ENCODE peak calls at places on chromosomes 3 and 15, in ten cellular contexts. J is HCT116; X is C1 segment of cervical spinal cord; U is effector CD4-positive, alpha-beta T cell; P is prostate gland; W is GM20000; C is stimulated activated CD4-positive, alpha-beta T cell treated with anti-CD3 and anti-CD28 coated beads, Interleukin-15, amount 100 ng/mL, for 1 hour; V is T-helper 17 cell; S is NB4; H is stimulated activated CD8-positive, alpha-beta memory T cell treated with anti-CD3 and anti-CD28 coated beads, Interleukin-12 subunit alpha, Interleukin-12 subunit beta, amount 100 ng/mL, for 4 hours. D is an unnamed sample.

GRCh38 chr15:41794081-41794480 is 19.8 kb downstream of the MAPKBP1 start:
- DNase-seq in X (no peak), V (no peak), J (no peak), H (no peak), U (no peak), P (no peak), W (no peak), S (no peak), C (no peak), D (no peak)

GRCh38 chr3:135083179-135083578 is 288.1 kb downstream of the EPHB1 start:
- DNase-seq in J (no peak), H (no peak), X (no peak), P (no peak), V (no peak), U (no peak), S (no peak), W (no peak), C (no peak), D (no peak)

GRCh38 chr15:75776075-75776443 is 63.4 kb upstream of the CSPG4 start:
- DNase-seq in X (no peak), P (no peak), W (no peak), J (peak), C (no peak), U (no peak), H (no peak), S (peak), V (no peak), D (no peak)

GRCh38 chr3:78978037-78978436 is 789.8 kb downstream of the ROBO1 start:
- DNase-seq in U (no peak), P (no peak), V (no peak), S (peak), X (no peak), H (no peak), C (no peak), J (no peak), W (no peak), D (no peak)

GRCh38 chr3:182115328-182116045 is 403.8 kb downstream of the SOX2 start:
- DNase-seq in J (no peak), V (no peak), C (no peak), U (no peak), X (no peak), W (no peak), S (no peak), H (no peak), P (no peak), D (no peak)

GRCh38 chr15:64092075-64092820 is 1.4 kb downstream of the CIAO2A start:
- DNase-seq in X (no peak), C (no peak), P (no peak), H (no peak), V (no peak), J (no peak), U (no peak), S (peak), W (peak), D (no peak)

GRCh38 chr3:182303169-182303568 is 490.1 kb upstream of the ATP11B start:
- DNase-seq in V (no peak), H (no peak), X (no peak), U (no peak), J (no peak), C (no peak), P (no peak), W (no peak), S (no peak), D (no peak)

GRCh38 chr15:29107971-29108645 is 161.5 kb downstream of the NSMCE3 start:
- DNase-seq in V (no peak), C (no peak), X (no peak), S (no peak), P (no peak), W (no peak), J (no peak), H (no peak), U (no peak), D (peak)

GRCh38 chr15:67096536-67097294 is 31.3 kb downstream of the SMAD3 start:
- DNase-seq in S (peak), V (no peak), X (no peak), J (no peak), C (no peak), U (no peak), H (no peak), W (no peak), P (no peak), D (no peak)

GRCh38 chr3:17342126-17342525 is 400.3 kb downstream of the TBC1D5 start:
- DNase-seq in V (no peak), S (peak), P (no peak), J (no peak), U (no peak), W (no peak), C (no peak), H (no peak), X (no peak), D (no peak)

GRCh38 chr3:124565013-124565412 is 165.2 kb upstream of the UMPS start:
- DNase-seq in S (peak), J (peak), U (peak), V (peak), P (peak), W (peak), C (no peak), X (peak), H (no peak), D (peak)

GRCh38 chr3:120741837-120742197 is 499 bp downstream of the RABL3 start:
- DNase-seq in X (no peak), C (no peak), H (no peak), V (no peak), J (peak), U (no peak), W (no peak), S (no peak), P (peak), D (no peak)

GRCh38 chr3:98746882-98747281 is 16.3 kb upstream of the ST3GAL6 start:
- DNase-seq in X (no peak), P (no peak), C (no peak), J (no peak), S (no peak), U (no peak), H (no peak), W (no peak), V (no peak), D (no peak)

GRCh38 chr3:135966349-135966695 is 794 bp downstream of the PPP2R3A start:
- DNase-seq in C (no peak), X (no peak), V (no peak), W (no peak), P (no peak), H (no peak), S (no peak), J (no peak), U (no peak), D (peak)

GRCh38 chr3:45186871-45187270 is 39.2 kb downstream of the TMEM158 start:
- DNase-seq in H (no peak), P (no peak), X (no peak), J (no peak), V (no peak), U (no peak), W (no peak), C (no peak), S (no peak), D (no peak)

GRCh38 chr3:127209155-127209839 is 16.4 kb downstream of the PRR23E start:
- DNase-seq in P (no peak), W (no peak), U (no peak), H (no peak), S (no peak), X (no peak), J (no peak), C (no peak), V (no peak), D (no peak)

GRCh38 chr3:136044980-136045745 is 79.6 kb downstream of the PPP2R3A start:
- DNase-seq in X (no peak), H (no peak), C (no peak), J (no peak), U (no peak), W (no peak), S (no peak), P (no peak), V (no peak), D (no peak)

GRCh38 chr3:25910997-25911396 is 121.1 kb downstream of the OXSM start:
- DNase-seq in P (no peak), H (no peak), J (peak), X (no peak), C (peak), V (peak), S (peak), U (peak), W (peak), D (peak)

GRCh38 chr15:21260966-21261395 is 179.3 kb downstream of the POTEB3 start:
- DNase-seq in V (no peak), P (no peak), S (no peak), W (no peak), X (no peak), C (no peak), J (no peak), H (no peak), U (no peak), D (peak)

GRCh38 chr3:15161113-15161512 is 44.9 kb upstream of the CAPN7 start:
- DNase-seq in W (no peak), X (no peak), J (no peak), H (no peak), U (no peak), S (no peak), C (no peak), P (no peak), V (no peak), D (no peak)

GRCh38 chr3:117589454-117589853 is 879.9 kb downstream of the TUSC7 start:
- DNase-seq in S (no peak), P (no peak), H (no peak), J (no peak), U (no peak), W (no peak), C (no peak), V (no peak), X (no peak), D (no peak)

GRCh38 chr3:78086150-78086549 is 1046.3 kb downstream of the ROBO2 start:
- DNase-seq in C (no peak), X (no peak), V (no peak), W (no peak), U (no peak), P (no peak), S (no peak), J (no peak), H (no peak), D (no peak)

GRCh38 chr3:143328459-143328858 is 208.9 kb downstream of the CHST2 start:
- DNase-seq in J (no peak), S (no peak), U (no peak), V (no peak), H (no peak), C (no peak), X (no peak), P (no peak), W (no peak), D (no peak)

GRCh38 chr3:29271501-29271900 is 9.4 kb upstream of the RBMS3 start:
- DNase-seq in C (no peak), W (no peak), H (no peak), U (no peak), J (no peak), X (no peak), V (no peak), P (no peak), S (no peak), D (no peak)

GRCh38 chr3:52399131-52399530 is 45.8 kb downstream of the SEMA3G start:
- DNase-seq in X (no peak), V (no peak), P (no peak), S (no peak), W (no peak), U (no peak), H (no peak), C (no peak), J (no peak), D (no peak)

GRCh38 chr3:147945968-147946519 is 536.9 kb downstream of the ZIC1 start:
- DNase-seq in X (peak), C (no peak), W (peak), P (no peak), U (no peak), S (peak), H (no peak), J (peak), V (no peak), D (peak)

GRCh38 chr3:69691860-69692259 is 47.4 kb upstream of the MITF start:
- DNase-seq in J (no peak), X (no peak), H (no peak), U (no peak), W (no peak), V (no peak), P (no peak), S (no peak), C (no peak), D (no peak)

GRCh38 chr15:85792872-85793621 is 1.7 kb downstream of the KLHL25 start:
- DNase-seq in P (no peak), H (no peak), W (no peak), C (no peak), X (no peak), S (no peak), V (no peak), U (no peak), J (no peak), D (no peak)

GRCh38 chr15:68765602-68766368 is 54.9 kb downstream of the ANP32A start:
- DNase-seq in P (no peak), U (no peak), W (no peak), V (no peak), C (no peak), X (no peak), S (no peak), H (no peak), J (no peak), D (no peak)

GRCh38 chr15:95287774-95288173 is 1042.7 kb upstream of the NR2F2 start:
- DNase-seq in J (no peak), V (no peak), C (no peak), X (no peak), H (no peak), S (no peak), U (no peak), P (no peak), W (no peak), D (no peak)